ENCODE peak calls at places on chromosome 9, in four cellular contexts. G is left ventricle myocardium inferior, D is AG04449, J is GM06990. W is an unnamed sample.

GRCh38 chr9:112203536-112203935 is 28.4 kb upstream of the SUSD1 start:
- DNase-seq in G (no peak), D (no peak), J (no peak), W (no peak)

GRCh38 chr9:36903541-36904435 is 130.3 kb downstream of the PAX5 start:
- DNase-seq in G (no peak), D (no peak), J (no peak), W (no peak)

GRCh38 chr9:33517373-33517772 is 6.7 kb upstream of the ANKRD18B start:
- DNase-seq in G (no peak), D (no peak), J (no peak), W (peak)

GRCh38 chr9:136172412-136173079 is 32.4 kb downstream of the LHX3 start:
- DNase-seq in G (no peak), D (no peak), J (no peak), W (no peak)

GRCh38 chr9:12859704-12860251 is 85.0 kb downstream of the LURAP1L start:
- DNase-seq in G (no peak), D (no peak), J (no peak), W (no peak)

GRCh38 chr9:32502459-32502858 is 23.5 kb downstream of the RIGI start:
- DNase-seq in G (no peak), D (no peak), J (no peak), W (no peak)

GRCh38 chr9:97293207-97293721 is 14.2 kb upstream of the CCDC180 start:
- DNase-seq in G (peak), D (no peak), J (no peak), W (no peak)

GRCh38 chr9:132412089-132412488 is 2.1 kb downstream of the CFAP77 start:
- DNase-seq in G (no peak), D (no peak), J (no peak), W (peak)

GRCh38 chr9:20135119-20135697 is 346.4 kb upstream of the SLC24A2 start:
- DNase-seq in G (no peak), D (no peak), J (no peak), W (no peak)

GRCh38 chr9:126009047-126009446 is 261.9 kb downstream of the PBX3 start:
- DNase-seq in G (no peak), D (no peak), J (no peak), W (no peak)

GRCh38 chr9:82810902-82811301 is 252.0 kb downstream of the RASEF start:
- DNase-seq in G (no peak), D (no peak), J (no peak), W (no peak)

GRCh38 chr9:121399126-121399882 is 29.3 kb upstream of the STOM start:
- DNase-seq in G (no peak), D (no peak), J (no peak), W (no peak)

GRCh38 chr9:125747053-125747764 is at the start of gene PBX3:
- DNase-seq in G (peak), D (no peak), J (peak), W (peak)

GRCh38 chr9:95197692-95198271 is 119.7 kb downstream of the FANCC start:
- DNase-seq in G (no peak), D (peak), J (no peak), W (no peak)

GRCh38 chr9:7169717-7170348 is 412.1 kb downstream of the KDM4C start:
- DNase-seq in G (no peak), D (no peak), J (no peak), W (no peak)

GRCh38 chr9:30522486-30522885 is 1862.0 kb upstream of the ACO1 start:
- DNase-seq in G (no peak), D (no peak), J (no peak), W (no peak)

GRCh38 chr9:26163931-26164330 is 485.7 kb upstream of the TUSC1 start:
- DNase-seq in G (no peak), D (no peak), J (no peak), W (no peak)

GRCh38 chr9:37179576-37179975 is 59.2 kb downstream of the ZCCHC7 start:
- DNase-seq in G (no peak), D (no peak), J (no peak), W (no peak)

GRCh38 chr9:136345281-136346156 is 18.0 kb downstream of the DNLZ start:
- DNase-seq in G (peak), D (no peak), J (no peak), W (no peak)

GRCh38 chr9:14043491-14043890 is 270.4 kb downstream of the NFIB start:
- DNase-seq in G (no peak), D (no peak), J (no peak), W (no peak)
- TF ChIP-seq CTCF in G (no peak), D (no peak), J (no peak), W (no peak)

DNA sequence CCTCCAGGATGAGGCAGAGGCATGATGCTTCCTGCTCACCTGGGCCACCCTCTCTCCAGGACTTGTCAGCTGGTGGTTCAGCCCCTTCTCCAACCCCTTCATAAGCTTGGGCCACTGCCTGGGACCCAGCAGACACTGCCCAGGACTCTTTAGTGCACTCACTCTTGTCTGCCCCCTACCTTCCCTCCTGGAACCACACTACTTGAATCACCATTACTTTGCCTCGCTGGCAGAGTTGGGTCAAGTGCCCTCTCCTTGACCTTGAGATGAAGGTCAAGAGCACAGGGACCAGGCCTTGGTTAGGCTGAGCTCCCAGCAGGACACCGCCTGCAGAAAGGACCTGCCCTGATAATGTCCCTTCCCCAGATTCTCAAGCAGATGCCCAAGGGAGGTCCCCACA is 8.5 kb upstream of the ENDOG start:
- DNase-seq in G (no peak), D (no peak), J (no peak), W (no peak)
- TF ChIP-seq CTCF in G (no peak), D (no peak), J (no peak), W (no peak)

GRCh38 chr9:92342825-92343488 is 17.2 kb downstream of the CENPP start:
- DNase-seq in G (no peak), D (no peak), J (no peak), W (no peak)
- TF ChIP-seq CTCF in G (peak), D (no peak), J (no peak), W (no peak)

GRCh38 chr9:35756743-35757526 is 2.9 kb upstream of the MSMP start:
- DNase-seq in G (peak), D (no peak), J (peak), W (peak)
- TF ChIP-seq CTCF in G (peak), D (no peak), J (no peak), W (no peak)

GRCh38 chr9:77651203-77651602 is 3.1 kb upstream of the GNA14 start:
- DNase-seq in G (no peak), D (no peak), J (no peak), W (no peak)

GRCh38 chr9:77649109-77649812 is 1.1 kb upstream of the GNA14 start:
- DNase-seq in G (no peak), D (no peak), J (no peak), W (no peak)

GRCh38 chr9:77647659-77648457 is at the start of gene GNA14:
- DNase-seq in G (no peak), D (no peak), J (peak), W (no peak)

GRCh38 chr9:77647267-77647658 is 859 bp downstream of the GNA14 start:
- DNase-seq in G (no peak), D (no peak), J (peak), W (no peak)

GRCh38 chr9:77648458-77649108 is 461 bp upstream of the GNA14 start:
- DNase-seq in G (peak), D (no peak), J (no peak), W (no peak)
- TF ChIP-seq CTCF in G (no peak), D (no peak), J (no peak), W (no peak)

W was measured in GM10248.